ENCODE peak calls at places on chromosomes 5 and 9, in six cellular contexts. P is fibroblast of lung, V is tibial artery, C is HCT116, Y is brain microvascular endothelial cell, A is OCI-LY7. Z is an unnamed sample.
A peak's percentile ranks its signal among the peaks of the same experiment; 100 is the strongest.

GRCh38 chr9:87375397-87376073 is 122.1 kb upstream of the DAPK1 start:
- DNase-seq in V (no peak), A (no peak), Y (no peak), P (no peak), C (no peak), Z (no peak)

GRCh38 chr9:95125652-95126051 is 191.9 kb downstream of the FANCC start:
- DNase-seq in P (no peak), V (no peak), Y (no peak), A (no peak), C (no peak), Z (no peak)

GRCh38 chr9:84742261-84742660 is 72.7 kb downstream of the NTRK2 start:
- DNase-seq in Y (no peak), V (no peak), P (no peak), A (no peak), C (no peak), Z (no peak)

GRCh38 chr5:179558912-179559279 is 8.5 kb downstream of the RUFY1 start:
- DNase-seq in P (peak; percentile 43), Y (peak; percentile 32), C (no peak), V (no peak), A (no peak), Z (peak; percentile 51)

GRCh38 chr9:28365736-28366135 is 792.5 kb upstream of the C9orf72 start:
- DNase-seq in C (no peak), Y (peak; percentile 32), A (no peak), P (no peak), V (no peak), Z (no peak)

GRCh38 chr5:127564002-127564769 is 46.7 kb downstream of the PRRC1 start:
- DNase-seq in C (peak; percentile 48), P (peak; percentile 74), Y (peak; percentile 56), V (no peak), A (peak; percentile 70), Z (no peak)

GRCh38 chr5:13985736-13986418 is 41.4 kb upstream of the DNAH5 start:
- DNase-seq in P (peak; percentile 91), V (no peak), A (no peak), C (peak; percentile 13), Y (peak; percentile 90), Z (no peak)

GRCh38 chr5:138439537-138440225 is 824 bp downstream of the REEP2 start:
- DNase-seq in P (no peak), Y (no peak), C (no peak), A (no peak), V (peak; percentile 67), Z (no peak)

GRCh38 chr5:124952566-124952965 is 206.1 kb upstream of the ZNF608 start:
- DNase-seq in C (no peak), A (peak; percentile 64), V (no peak), P (no peak), Y (no peak), Z (peak; percentile 20)

GRCh38 chr5:128596071-128596470 is 58.0 kb upstream of the FBN2 start:
- DNase-seq in A (no peak), P (peak; percentile 27), V (no peak), C (no peak), Y (peak; percentile 16), Z (no peak)

GRCh38 chr5:157232706-157233105 is 33.2 kb upstream of the CYFIP2 start:
- DNase-seq in C (no peak), A (no peak), V (no peak), P (no peak), Y (no peak), Z (no peak)

GRCh38 chr5:36111238-36111637 is 40.4 kb downstream of the LMBRD2 start:
- DNase-seq in V (no peak), P (no peak), C (no peak), Y (no peak), A (no peak), Z (no peak)

GRCh38 chr5:179801304-179802206 is 5.1 kb downstream of the MGAT4B start:
- DNase-seq in C (no peak), P (peak; percentile 68), A (peak; percentile 64), Y (peak; percentile 34), V (peak; percentile 87), Z (peak; percentile 69)

GRCh38 chr9:13586726-13587392 is 307.4 kb upstream of the MPDZ start:
- DNase-seq in P (no peak), A (no peak), Y (no peak), V (no peak), C (no peak), Z (no peak)

GRCh38 chr5:132773601-132774355 is 3.3 kb downstream of the SEPTIN8 start:
- DNase-seq in V (no peak), P (no peak), Y (no peak), A (no peak), C (no peak), Z (no peak)

GRCh38 chr9:33791117-33791516 is 4.2 kb upstream of the PRSS3 start:
- DNase-seq in V (no peak), A (no peak), C (peak; percentile 48), Y (peak; percentile 79), P (peak; percentile 31), Z (no peak)

GRCh38 chr5:86983208-86983607 is 284.5 kb upstream of the RASA1 start:
- DNase-seq in P (no peak), Y (no peak), C (no peak), A (no peak), V (no peak), Z (no peak)

GRCh38 chr5:10111575-10111974 is 138.1 kb downstream of the ATPSCKMT start:
- DNase-seq in V (no peak), P (peak; percentile 51), A (peak; percentile 10), Y (peak; percentile 34), C (peak; percentile 21), Z (no peak)

GRCh38 chr9:71719585-71719984 is 48.7 kb downstream of the CEMIP2 start:
- DNase-seq in P (peak; percentile 52), A (no peak), Y (no peak), V (no peak), C (no peak), Z (no peak)

GRCh38 chr9:34185778-34186551 is 7.1 kb downstream of the UBAP1 start:
- DNase-seq in C (peak; percentile 68), V (peak; percentile 65), Y (peak; percentile 77), P (peak; percentile 89), A (peak; percentile 14), Z (peak; percentile 17)

GRCh38 chr5:177094224-177095087 is 7.7 kb downstream of the FGFR4 start:
- DNase-seq in V (no peak), P (peak; percentile 98), A (no peak), Y (peak; percentile 14), C (no peak), Z (no peak)

GRCh38 chr5:88690619-88691560 is 192.1 kb downstream of the MEF2C start:
- DNase-seq in A (peak; percentile 72), C (peak; percentile 44), Y (no peak), V (peak; percentile 80), P (peak; percentile 66), Z (peak; percentile 66)

GRCh38 chr9:86944974-86945867 is 2.1 kb downstream of the GAS1 start:
- DNase-seq in A (no peak), C (no peak), V (no peak), Y (no peak), P (peak; percentile 39), Z (no peak)

GRCh38 chr5:89534331-89534730 is 651.3 kb upstream of the MEF2C start:
- DNase-seq in A (no peak), Y (no peak), C (no peak), V (no peak), P (no peak), Z (no peak)

GRCh38 chr9:96441798-96442445 is 8.0 kb upstream of the HABP4 start:
- DNase-seq in A (peak; percentile 60), C (no peak), P (peak; percentile 44), Y (no peak), V (no peak), Z (peak; percentile 11)

GRCh38 chr5:107444327-107444726 is 226.4 kb downstream of the EFNA5 start:
- DNase-seq in Y (no peak), V (no peak), C (no peak), A (no peak), P (peak; percentile 62), Z (no peak)

GRCh38 chr5:144436007-144436406 is 265.3 kb downstream of the KCTD16 start:
- DNase-seq in C (no peak), Y (no peak), V (no peak), P (no peak), A (no peak), Z (no peak)

GRCh38 chr9:125984461-125984860 is 237.3 kb downstream of the PBX3 start:
- DNase-seq in Y (no peak), V (no peak), C (no peak), A (no peak), P (no peak), Z (no peak)

GRCh38 chr5:94314507-94315170 is 303.8 kb downstream of the KIAA0825 start:
- DNase-seq in A (no peak), V (no peak), P (peak; percentile 19), Y (no peak), C (no peak), Z (no peak)

GRCh38 chr9:131845286-131846011 is 105.6 kb upstream of the RAPGEF1 start:
- DNase-seq in C (no peak), Y (no peak), V (no peak), A (no peak), P (no peak), Z (no peak)

GRCh38 chr9:4873066-4873465 is 80.3 kb downstream of the RCL1 start:
- DNase-seq in C (no peak), V (peak; percentile 91), Y (no peak), P (no peak), A (no peak), Z (no peak)

GRCh38 chr5:68960961-68961360 is 132.9 kb upstream of the SLC30A5 start:
- DNase-seq in C (no peak), P (no peak), V (no peak), A (no peak), Y (no peak), Z (no peak)

GRCh38 chr5:68960469-68960868 is 133.3 kb upstream of the SLC30A5 start:
- DNase-seq in V (no peak), P (no peak), C (no peak), Y (no peak), A (no peak), Z (no peak)

GRCh38 chr5:68961762-68962161 is 132.1 kb upstream of the SLC30A5 start:
- DNase-seq in A (no peak), C (no peak), V (no peak), Y (no peak), P (no peak), Z (no peak)

GRCh38 chr5:68964679-68965078 is 129.1 kb upstream of the SLC30A5 start:
- DNase-seq in Y (no peak), C (no peak), V (no peak), P (no peak), A (no peak), Z (no peak)

GRCh38 chr5:68962632-68963484 is 131.0 kb upstream of the SLC30A5 start:
- DNase-seq in P (peak; percentile 66), V (peak; percentile 84), Y (peak; percentile 60), A (no peak), C (peak; percentile 53), Z (no peak)
- H3K4me3 ChIP-seq in P (no peak overlapping the region), V (no peak overlapping the region), Y (no peak overlapping the region), A (no peak overlapping the region), C (no peak overlapping the region), Z (no peak overlapping the region)

GRCh38 chr9:80595192-80595591 is 1023.4 kb downstream of the TLE4 start:
- DNase-seq in P (no peak), A (no peak), V (no peak), C (no peak), Y (no peak), Z (no peak)
- TF ChIP-seq CTCF in P (no peak), A (no peak), V (no peak), C (no peak), Y (no peak), Z (no peak)

GRCh38 chr9:111399211-111399739 is 69.3 kb upstream of the OR2K2 start:
- DNase-seq in C (no peak), A (no peak), V (no peak), P (no peak), Y (no peak), Z (no peak)
- H3K36me3 ChIP-seq in C (peaks cover 25% of the 10 kb centered on the region), A (peaks cover 83% of the 10 kb centered on the region), V (peaks cover 95% of the 10 kb centered on the region), P (peaks cover 4% of the 10 kb centered on the region), Y (peaks cover 24% of the 10 kb centered on the region), Z (peaks cover 17% of the 10 kb centered on the region)

GRCh38 chr5:79611046-79611829 is 1.0 kb upstream of the TENT2 start:
- DNase-seq in P (no peak), V (no peak), Y (no peak), C (no peak), A (no peak), Z (no peak)
- H3K4me3 ChIP-seq in P (peak overlapping the region; percentile 53), V (peak overlapping the region; percentile 99), Y (peak overlapping the region; percentile 96), C (peak overlapping the region; percentile 48), A (peak overlapping the region; percentile 57), Z (peak overlapping the region; percentile 52)